ENCODE peak calls at places on chromosomes 6 and 20, in ten cellular contexts. One of them, this sample, is unnamed. For H3K9me3, the result is how much of the 10 kb centered on the place peaks cover.

GRCh38 chr6:157912326-157912725 is 69.3 kb upstream of the SYNJ2 start:
- DNase-seq in sigmoid colon: no peak
- DNase-seq in transverse colon: no peak
- DNase-seq in iPS DF 6.9: no peak
- DNase-seq in lower lobe of right lung: no peak
- DNase-seq in SJCRH30: peak
- DNase-seq in colonic mucosa: no peak
- DNase-seq in stomach: no peak
- DNase-seq in Peyer's patch: no peak
- DNase-seq in naive thymus-derived CD4-positive, alpha-beta T cell: no peak
- DNase-seq in this sample: no peak

GRCh38 chr6:164109770-164110140 is 695.2 kb downstream of the QKI start:
- DNase-seq in lower lobe of right lung: peak
- DNase-seq in naive thymus-derived CD4-positive, alpha-beta T cell: no peak
- DNase-seq in SJCRH30: peak
- DNase-seq in colonic mucosa: no peak
- DNase-seq in transverse colon: no peak
- DNase-seq in sigmoid colon: no peak
- DNase-seq in Peyer's patch: no peak
- DNase-seq in iPS DF 6.9: no peak
- DNase-seq in stomach: no peak
- DNase-seq in this sample: peak

GRCh38 chr6:139159016-139159415 is 24.1 kb downstream of the HECA start:
- DNase-seq in iPS DF 6.9: no peak
- DNase-seq in Peyer's patch: no peak
- DNase-seq in colonic mucosa: no peak
- DNase-seq in transverse colon: no peak
- DNase-seq in SJCRH30: no peak
- DNase-seq in sigmoid colon: no peak
- DNase-seq in naive thymus-derived CD4-positive, alpha-beta T cell: no peak
- DNase-seq in stomach: no peak
- DNase-seq in lower lobe of right lung: no peak
- DNase-seq in this sample: peak

GRCh38 chr20:39107741-39108140 is 145.6 kb downstream of the DHX35 start:
- DNase-seq in SJCRH30: no peak
- DNase-seq in colonic mucosa: no peak
- DNase-seq in sigmoid colon: no peak
- DNase-seq in Peyer's patch: no peak
- DNase-seq in stomach: no peak
- DNase-seq in naive thymus-derived CD4-positive, alpha-beta T cell: no peak
- DNase-seq in transverse colon: no peak
- DNase-seq in lower lobe of right lung: no peak
- DNase-seq in iPS DF 6.9: no peak
- DNase-seq in this sample: no peak

GRCh38 chr6:45504947-45505346 is 127.2 kb upstream of the SUPT3H start:
- DNase-seq in transverse colon: no peak
- DNase-seq in SJCRH30: peak
- DNase-seq in lower lobe of right lung: no peak
- DNase-seq in sigmoid colon: no peak
- DNase-seq in iPS DF 6.9: peak
- DNase-seq in Peyer's patch: no peak
- DNase-seq in colonic mucosa: no peak
- DNase-seq in naive thymus-derived CD4-positive, alpha-beta T cell: no peak
- DNase-seq in stomach: peak
- DNase-seq in this sample: no peak

GRCh38 chr20:33319986-33320385 is 37.0 kb downstream of the BPIFB1 start:
- DNase-seq in iPS DF 6.9: no peak
- DNase-seq in colonic mucosa: no peak
- DNase-seq in lower lobe of right lung: no peak
- DNase-seq in stomach: no peak
- DNase-seq in sigmoid colon: no peak
- DNase-seq in naive thymus-derived CD4-positive, alpha-beta T cell: no peak
- DNase-seq in transverse colon: no peak
- DNase-seq in Peyer's patch: no peak
- DNase-seq in SJCRH30: no peak
- DNase-seq in this sample: no peak

GRCh38 chr6:139927236-139927635 is 552.8 kb upstream of the CITED2 start:
- DNase-seq in stomach: no peak
- DNase-seq in lower lobe of right lung: no peak
- DNase-seq in Peyer's patch: no peak
- DNase-seq in iPS DF 6.9: no peak
- DNase-seq in SJCRH30: no peak
- DNase-seq in transverse colon: no peak
- DNase-seq in naive thymus-derived CD4-positive, alpha-beta T cell: no peak
- DNase-seq in sigmoid colon: no peak
- DNase-seq in colonic mucosa: no peak
- DNase-seq in this sample: no peak

GRCh38 chr6:148289153-148289552 is 53.5 kb upstream of the SASH1 start:
- DNase-seq in stomach: no peak
- DNase-seq in naive thymus-derived CD4-positive, alpha-beta T cell: no peak
- DNase-seq in lower lobe of right lung: no peak
- DNase-seq in sigmoid colon: no peak
- DNase-seq in SJCRH30: no peak
- DNase-seq in colonic mucosa: no peak
- DNase-seq in iPS DF 6.9: no peak
- DNase-seq in Peyer's patch: no peak
- DNase-seq in transverse colon: no peak
- DNase-seq in this sample: no peak

GRCh38 chr6:53250137-53250760 is 98.5 kb downstream of the ELOVL5 start:
- DNase-seq in colonic mucosa: no peak
- DNase-seq in transverse colon: no peak
- DNase-seq in iPS DF 6.9: no peak
- DNase-seq in SJCRH30: no peak
- DNase-seq in naive thymus-derived CD4-positive, alpha-beta T cell: no peak
- DNase-seq in Peyer's patch: no peak
- DNase-seq in sigmoid colon: no peak
- DNase-seq in lower lobe of right lung: no peak
- DNase-seq in stomach: no peak
- DNase-seq in this sample: no peak

GRCh38 chr6:11469684-11470083 is 67.9 kb upstream of the TMEM170B start:
- DNase-seq in SJCRH30: no peak
- DNase-seq in Peyer's patch: no peak
- DNase-seq in stomach: no peak
- DNase-seq in transverse colon: no peak
- DNase-seq in naive thymus-derived CD4-positive, alpha-beta T cell: no peak
- DNase-seq in colonic mucosa: no peak
- DNase-seq in lower lobe of right lung: no peak
- DNase-seq in iPS DF 6.9: no peak
- DNase-seq in sigmoid colon: no peak
- DNase-seq in this sample: no peak

GRCh38 chr20:47785900-47786762 is 850 bp upstream of the SULF2 start:
- DNase-seq in colonic mucosa: peak
- DNase-seq in SJCRH30: peak
- DNase-seq in transverse colon: peak
- DNase-seq in stomach: peak
- DNase-seq in Peyer's patch: peak
- DNase-seq in lower lobe of right lung: no peak
- DNase-seq in iPS DF 6.9: no peak
- DNase-seq in naive thymus-derived CD4-positive, alpha-beta T cell: no peak
- DNase-seq in sigmoid colon: peak
- DNase-seq in this sample: peak

GRCh38 chr6:129140571-129140970 is 257.6 kb downstream of the LAMA2 start:
- DNase-seq in iPS DF 6.9: no peak
- DNase-seq in colonic mucosa: no peak
- DNase-seq in lower lobe of right lung: no peak
- DNase-seq in stomach: no peak
- DNase-seq in transverse colon: no peak
- DNase-seq in naive thymus-derived CD4-positive, alpha-beta T cell: no peak
- DNase-seq in SJCRH30: no peak
- DNase-seq in sigmoid colon: peak
- DNase-seq in Peyer's patch: no peak
- DNase-seq in this sample: peak
- H3K27ac ChIP-seq in iPS DF 6.9: no peak
- H3K27ac ChIP-seq in colonic mucosa: no peak
- H3K27ac ChIP-seq in lower lobe of right lung: peak
- H3K27ac ChIP-seq in stomach: no peak
- H3K27ac ChIP-seq in transverse colon: peak
- H3K27ac ChIP-seq in naive thymus-derived CD4-positive, alpha-beta T cell: no peak
- H3K27ac ChIP-seq in SJCRH30: no peak
- H3K27ac ChIP-seq in sigmoid colon: peak
- H3K27ac ChIP-seq in Peyer's patch: peak
- H3K27ac ChIP-seq in this sample: no peak

GRCh38 chr6:134077301-134077700 is 24.9 kb upstream of the SLC2A12 start:
- DNase-seq in SJCRH30: no peak
- DNase-seq in transverse colon: no peak
- DNase-seq in stomach: no peak
- DNase-seq in iPS DF 6.9: no peak
- DNase-seq in sigmoid colon: no peak
- DNase-seq in naive thymus-derived CD4-positive, alpha-beta T cell: no peak
- DNase-seq in Peyer's patch: no peak
- DNase-seq in lower lobe of right lung: no peak
- DNase-seq in colonic mucosa: no peak
- DNase-seq in this sample: no peak

GRCh38 chr6:134078166-134078565 is 25.7 kb upstream of the SLC2A12 start:
- DNase-seq in sigmoid colon: no peak
- DNase-seq in Peyer's patch: no peak
- DNase-seq in naive thymus-derived CD4-positive, alpha-beta T cell: no peak
- DNase-seq in SJCRH30: no peak
- DNase-seq in colonic mucosa: no peak
- DNase-seq in transverse colon: no peak
- DNase-seq in iPS DF 6.9: no peak
- DNase-seq in stomach: no peak
- DNase-seq in lower lobe of right lung: no peak
- DNase-seq in this sample: no peak

GRCh38 chr6:134073156-134073555 is 20.7 kb upstream of the SLC2A12 start:
- DNase-seq in transverse colon: no peak
- DNase-seq in iPS DF 6.9: no peak
- DNase-seq in stomach: no peak
- DNase-seq in Peyer's patch: no peak
- DNase-seq in colonic mucosa: no peak
- DNase-seq in naive thymus-derived CD4-positive, alpha-beta T cell: no peak
- DNase-seq in lower lobe of right lung: no peak
- DNase-seq in sigmoid colon: no peak
- DNase-seq in SJCRH30: no peak
- DNase-seq in this sample: no peak

GRCh38 chr6:134071876-134072275 is 19.5 kb upstream of the SLC2A12 start:
- DNase-seq in Peyer's patch: no peak
- DNase-seq in iPS DF 6.9: no peak
- DNase-seq in stomach: no peak
- DNase-seq in colonic mucosa: no peak
- DNase-seq in naive thymus-derived CD4-positive, alpha-beta T cell: no peak
- DNase-seq in SJCRH30: no peak
- DNase-seq in sigmoid colon: no peak
- DNase-seq in transverse colon: no peak
- DNase-seq in lower lobe of right lung: no peak
- DNase-seq in this sample: no peak

DNA sequence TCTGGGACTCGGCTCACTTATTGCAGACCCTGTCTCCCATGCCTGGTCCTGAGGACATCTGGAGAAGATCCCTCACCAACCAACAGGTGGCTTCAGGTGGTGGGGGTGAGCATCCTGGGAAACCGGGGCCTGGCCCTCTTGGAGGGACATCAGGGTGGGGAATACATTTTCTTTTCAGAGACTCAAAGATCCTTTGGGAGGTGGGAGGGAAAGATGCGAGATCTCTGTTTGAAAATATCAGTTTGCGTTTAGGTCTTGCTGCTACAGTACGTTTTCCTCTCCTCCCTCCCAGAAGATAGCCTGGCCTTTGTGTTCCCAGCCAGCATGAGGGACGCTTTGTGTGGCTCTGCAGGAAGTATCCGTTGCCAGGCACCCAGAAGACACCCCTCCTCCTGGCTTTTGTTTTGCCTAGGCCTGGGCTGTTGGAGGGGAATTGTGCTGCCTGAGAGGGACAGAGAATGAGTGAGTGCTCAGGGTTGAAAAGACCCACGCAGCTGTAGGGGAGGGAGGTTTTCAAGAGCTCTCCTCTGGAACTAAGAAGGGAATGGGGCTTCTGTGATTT is 21.8 kb upstream of the SLC2A12 start:
- DNase-seq in colonic mucosa: no peak
- DNase-seq in iPS DF 6.9: peak
- DNase-seq in transverse colon: no peak
- DNase-seq in lower lobe of right lung: no peak
- DNase-seq in Peyer's patch: no peak
- DNase-seq in sigmoid colon: no peak
- DNase-seq in SJCRH30: no peak
- DNase-seq in stomach: no peak
- DNase-seq in naive thymus-derived CD4-positive, alpha-beta T cell: no peak
- DNase-seq in this sample: no peak
- H3K4me3 ChIP-seq in colonic mucosa: no peak
- H3K4me3 ChIP-seq in iPS DF 6.9: no peak
- H3K4me3 ChIP-seq in transverse colon: no peak
- H3K4me3 ChIP-seq in lower lobe of right lung: no peak
- H3K4me3 ChIP-seq in Peyer's patch: no peak
- H3K4me3 ChIP-seq in sigmoid colon: no peak
- H3K4me3 ChIP-seq in SJCRH30: no peak
- H3K4me3 ChIP-seq in stomach: no peak
- H3K4me3 ChIP-seq in naive thymus-derived CD4-positive, alpha-beta T cell: no peak
- H3K4me3 ChIP-seq in this sample: no peak

GRCh38 chr6:30283761-30284160 is 43.0 kb upstream of the TRIM39 start:
- DNase-seq in lower lobe of right lung: no peak
- DNase-seq in SJCRH30: no peak
- DNase-seq in Peyer's patch: no peak
- DNase-seq in stomach: no peak
- DNase-seq in sigmoid colon: no peak
- DNase-seq in colonic mucosa: no peak
- DNase-seq in transverse colon: no peak
- DNase-seq in naive thymus-derived CD4-positive, alpha-beta T cell: no peak
- DNase-seq in iPS DF 6.9: no peak
- DNase-seq in this sample: no peak
- H3K9me3 ChIP-seq in lower lobe of right lung: half or more
- H3K9me3 ChIP-seq in SJCRH30: under half
- H3K9me3 ChIP-seq in Peyer's patch: under half
- H3K9me3 ChIP-seq in stomach: half or more
- H3K9me3 ChIP-seq in sigmoid colon: half or more
- H3K9me3 ChIP-seq in colonic mucosa: under half
- H3K9me3 ChIP-seq in transverse colon: half or more
- H3K9me3 ChIP-seq in naive thymus-derived CD4-positive, alpha-beta T cell: under half
- H3K9me3 ChIP-seq in iPS DF 6.9: under half
- H3K9me3 ChIP-seq in this sample: under half

GRCh38 chr20:36310215-36310981 is 4.3 kb downstream of the DLGAP4 start:
- DNase-seq in SJCRH30: no peak
- DNase-seq in colonic mucosa: no peak
- DNase-seq in lower lobe of right lung: no peak
- DNase-seq in sigmoid colon: peak
- DNase-seq in Peyer's patch: no peak
- DNase-seq in stomach: no peak
- DNase-seq in iPS DF 6.9: no peak
- DNase-seq in naive thymus-derived CD4-positive, alpha-beta T cell: no peak
- DNase-seq in transverse colon: no peak
- DNase-seq in this sample: no peak

GRCh38 chr20:36312724-36313441 is 6.7 kb downstream of the DLGAP4 start:
- DNase-seq in SJCRH30: no peak
- DNase-seq in naive thymus-derived CD4-positive, alpha-beta T cell: no peak
- DNase-seq in sigmoid colon: peak
- DNase-seq in iPS DF 6.9: no peak
- DNase-seq in lower lobe of right lung: no peak
- DNase-seq in Peyer's patch: peak
- DNase-seq in colonic mucosa: peak
- DNase-seq in transverse colon: no peak
- DNase-seq in stomach: no peak
- DNase-seq in this sample: no peak

GRCh38 chr20:36311854-36312723 is 6.0 kb downstream of the DLGAP4 start:
- DNase-seq in lower lobe of right lung: no peak
- DNase-seq in sigmoid colon: peak
- DNase-seq in naive thymus-derived CD4-positive, alpha-beta T cell: no peak
- DNase-seq in iPS DF 6.9: no peak
- DNase-seq in Peyer's patch: no peak
- DNase-seq in SJCRH30: no peak
- DNase-seq in transverse colon: no peak
- DNase-seq in stomach: no peak
- DNase-seq in colonic mucosa: no peak
- DNase-seq in this sample: no peak

GRCh38 chr20:36309643-36310042 is 3.5 kb downstream of the DLGAP4 start:
- DNase-seq in colonic mucosa: no peak
- DNase-seq in lower lobe of right lung: no peak
- DNase-seq in sigmoid colon: peak
- DNase-seq in SJCRH30: no peak
- DNase-seq in transverse colon: no peak
- DNase-seq in iPS DF 6.9: no peak
- DNase-seq in stomach: no peak
- DNase-seq in naive thymus-derived CD4-positive, alpha-beta T cell: no peak
- DNase-seq in Peyer's patch: no peak
- DNase-seq in this sample: no peak

GRCh38 chr20:36311141-36311853 is 5.2 kb downstream of the DLGAP4 start:
- DNase-seq in colonic mucosa: no peak
- DNase-seq in sigmoid colon: peak
- DNase-seq in lower lobe of right lung: no peak
- DNase-seq in iPS DF 6.9: no peak
- DNase-seq in transverse colon: no peak
- DNase-seq in naive thymus-derived CD4-positive, alpha-beta T cell: no peak
- DNase-seq in SJCRH30: no peak
- DNase-seq in stomach: no peak
- DNase-seq in Peyer's patch: no peak
- DNase-seq in this sample: peak
- H3K27ac ChIP-seq in colonic mucosa: no peak
- H3K27ac ChIP-seq in sigmoid colon: no peak
- H3K27ac ChIP-seq in lower lobe of right lung: no peak
- H3K27ac ChIP-seq in iPS DF 6.9: no peak
- H3K27ac ChIP-seq in transverse colon: no peak
- H3K27ac ChIP-seq in naive thymus-derived CD4-positive, alpha-beta T cell: no peak
- H3K27ac ChIP-seq in SJCRH30: no peak
- H3K27ac ChIP-seq in stomach: no peak
- H3K27ac ChIP-seq in Peyer's patch: no peak
- H3K27ac ChIP-seq in this sample: no peak